ENCODE peak calls at places on chromosome 3, in seven cellular contexts. C is HCT116, A is K562, M is GM12878, K is H1, O is SK-N-SH, D is HepG2. S is an unnamed sample.

GRCh38 chr3:70064194-70064787 is 64.8 kb downstream of the SAMMSON start:
- DNase-seq in C (peak; percentile 4), O (peak; percentile 8), A (peak; percentile 7), K (no peak), M (peak; percentile 1), D (peak; percentile 27), S (no peak)

GRCh38 chr3:24494616-24495333 is at the start of gene THRB:
- DNase-seq in C (peak; percentile 27), A (peak; percentile 77), M (no peak), O (peak; percentile 89), D (peak; percentile 56), K (peak; percentile 82), S (peak; percentile 84)

GRCh38 chr3:32603064-32603463 is 32.4 kb upstream of the DYNC1LI1 start:
- DNase-seq in A (no peak), C (no peak), D (no peak), M (no peak), O (no peak), K (no peak), S (no peak)

GRCh38 chr3:37862712-37863551 is 1.3 kb downstream of the CTDSPL start:
- DNase-seq in C (no peak), A (no peak), M (no peak), O (no peak), D (peak; percentile 66), K (peak; percentile 49), S (no peak)

GRCh38 chr3:110533089-110533488 is 538.5 kb upstream of the NECTIN3 start:
- DNase-seq in A (no peak), M (no peak), K (no peak), D (peak; percentile 2), O (no peak), C (no peak), S (no peak)

GRCh38 chr3:36166477-36166876 is 213.8 kb upstream of the STAC start:
- DNase-seq in A (no peak), M (no peak), O (no peak), K (no peak), C (peak; percentile 15), D (no peak), S (no peak)

GRCh38 chr3:7962244-7962643 is 539.4 kb upstream of the LMCD1 start:
- DNase-seq in C (no peak), A (no peak), D (no peak), M (no peak), O (no peak), K (no peak), S (no peak)

GRCh38 chr3:170277833-170278586 is 55.8 kb downstream of the PRKCI start:
- DNase-seq in O (no peak), M (no peak), K (no peak), C (no peak), D (no peak), A (no peak), S (no peak)

GRCh38 chr3:184336484-184337230 is 743 bp upstream of the FAM131A start:
- DNase-seq in M (no peak), O (peak; percentile 67), A (no peak), C (no peak), K (peak; percentile 54), D (peak; percentile 62), S (peak; percentile 77)

GRCh38 chr3:195102609-195103467 is 168.1 kb downstream of the XXYLT1 start:
- DNase-seq in M (no peak), A (no peak), C (peak; percentile 61), D (no peak), K (no peak), O (no peak), S (no peak)

GRCh38 chr3:186985713-186986364 is 55.5 kb downstream of the ST6GAL1 start:
- DNase-seq in A (no peak), D (no peak), M (peak; percentile 56), O (no peak), K (no peak), C (no peak), S (no peak)

GRCh38 chr3:118943597-118943996 is 91.0 kb downstream of the IGSF11 start:
- DNase-seq in D (no peak), K (no peak), O (peak; percentile 13), M (no peak), C (no peak), A (peak; percentile 29), S (no peak)

GRCh38 chr3:25474000-25474399 is 45.9 kb downstream of the RARB start:
- DNase-seq in O (no peak), A (no peak), C (no peak), K (no peak), M (no peak), D (no peak), S (no peak)

GRCh38 chr3:28586325-28586724 is 237.7 kb upstream of the AZI2 start:
- DNase-seq in C (no peak), O (no peak), M (no peak), K (no peak), D (no peak), A (no peak), S (no peak)

GRCh38 chr3:141271279-141272033 is 39.8 kb downstream of the PXYLP1 start:
- DNase-seq in D (peak; percentile 52), K (no peak), M (no peak), C (no peak), O (no peak), A (no peak), S (no peak)

GRCh38 chr3:111903067-111903511 is 44.0 kb downstream of the PHLDB2 start:
- DNase-seq in O (no peak), D (no peak), A (no peak), C (peak; percentile 98), K (no peak), M (no peak), S (no peak)

GRCh38 chr3:40741729-40742128 is 217.0 kb downstream of the ZNF621 start:
- DNase-seq in A (no peak), C (no peak), O (no peak), M (no peak), D (no peak), K (no peak), S (no peak)

GRCh38 chr3:181313379-181313778 is 323.8 kb upstream of the DNAJC19 start:
- DNase-seq in A (no peak), D (no peak), M (no peak), O (no peak), C (no peak), K (no peak), S (no peak)

GRCh38 chr3:112308151-112308911 is 14.3 kb upstream of the SLC9C1 start:
- DNase-seq in D (no peak), K (no peak), C (no peak), O (peak; percentile 62), M (no peak), A (no peak), S (no peak)

GRCh38 chr3:161558256-161558655 is 61.6 kb downstream of the OTOL1 start:
- DNase-seq in O (no peak), K (no peak), A (no peak), C (no peak), M (no peak), D (no peak), S (no peak)

GRCh38 chr3:24185738-24186384 is 240.8 kb downstream of the NR1D2 start:
- DNase-seq in C (peak; percentile 69), D (peak; percentile 26), A (peak; percentile 92), M (no peak), O (peak; percentile 44), K (peak; percentile 65), S (peak; percentile 66)

GRCh38 chr3:167493240-167493639 is 19.4 kb upstream of the SERPINI2 start:
- DNase-seq in D (peak; percentile 22), C (peak; percentile 36), M (no peak), K (peak; percentile 65), A (no peak), O (peak; percentile 2), S (no peak)

GRCh38 chr3:86988986-86989385 is 2.0 kb downstream of the VGLL3 start:
- DNase-seq in M (no peak), D (no peak), C (no peak), A (no peak), O (no peak), K (no peak), S (no peak)
- TF ChIP-seq JUND in M (no peak), D (no peak), C (no peak), A (no peak), O (no peak), K (no peak), S (no peak)

DNA sequence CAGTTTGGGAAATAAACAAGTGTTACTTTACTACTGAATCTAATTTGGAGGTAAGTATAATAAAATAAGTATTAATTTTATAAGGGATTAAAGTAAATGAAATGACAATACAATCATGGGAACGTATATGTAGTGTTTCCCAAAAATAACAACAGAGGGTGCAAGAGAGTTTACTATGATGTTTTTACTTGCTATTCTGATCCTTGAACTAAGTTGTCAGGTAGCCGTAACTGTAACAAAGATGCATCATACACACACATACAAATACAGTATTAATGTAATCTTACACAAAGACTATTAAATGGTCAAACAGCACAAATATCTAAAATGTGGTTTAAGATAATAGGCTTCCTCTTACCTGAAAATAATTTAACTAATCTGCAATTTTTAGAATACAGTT is 311.4 kb downstream of the TBC1D5 start:
- DNase-seq in A (peak; percentile 25), C (peak; percentile 19), K (no peak), O (peak; percentile 38), D (peak; percentile 9), M (no peak), S (no peak)
- TF ChIP-seq JUND in A (no peak), C (no peak), K (no peak), O (no peak), D (no peak), M (no peak), S (no peak)

DNA sequence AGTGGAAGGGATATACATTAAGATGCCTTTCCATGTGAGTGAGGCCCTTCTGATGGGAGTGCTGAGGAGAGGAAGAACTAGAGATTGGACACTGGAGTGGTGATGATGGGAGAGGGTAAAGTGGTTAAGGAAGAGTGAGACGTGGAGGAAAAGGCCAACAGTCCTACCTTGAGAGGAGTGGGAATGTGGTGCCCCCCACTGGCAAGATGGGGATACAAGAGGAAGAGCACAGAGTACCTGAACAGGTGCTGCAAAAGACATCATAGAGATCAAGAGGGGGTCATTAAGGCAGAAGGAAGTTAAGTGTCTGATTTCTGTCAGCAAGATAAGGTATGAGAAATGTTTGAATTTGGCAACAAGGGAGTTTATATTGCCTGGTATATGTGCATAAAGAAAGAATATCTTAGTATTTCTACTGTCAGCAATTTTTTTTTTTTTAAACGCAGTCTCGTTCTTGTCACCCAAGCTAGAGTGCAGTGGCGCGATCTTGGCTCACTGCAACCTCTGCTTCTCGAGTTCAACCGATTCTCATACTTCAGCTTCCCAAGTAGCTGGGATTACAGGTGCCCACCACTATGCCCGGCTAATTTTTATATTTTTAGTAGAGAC is 34.0 kb downstream of the ARIH2 start:
- DNase-seq in O (peak; percentile 36), K (peak; percentile 79), A (peak; percentile 31), C (peak; percentile 41), M (no peak), D (peak; percentile 45), S (no peak)
- TF ChIP-seq JUND in O (no peak), K (no peak), A (no peak), C (no peak), M (no peak), D (no peak), S (no peak)

DNA sequence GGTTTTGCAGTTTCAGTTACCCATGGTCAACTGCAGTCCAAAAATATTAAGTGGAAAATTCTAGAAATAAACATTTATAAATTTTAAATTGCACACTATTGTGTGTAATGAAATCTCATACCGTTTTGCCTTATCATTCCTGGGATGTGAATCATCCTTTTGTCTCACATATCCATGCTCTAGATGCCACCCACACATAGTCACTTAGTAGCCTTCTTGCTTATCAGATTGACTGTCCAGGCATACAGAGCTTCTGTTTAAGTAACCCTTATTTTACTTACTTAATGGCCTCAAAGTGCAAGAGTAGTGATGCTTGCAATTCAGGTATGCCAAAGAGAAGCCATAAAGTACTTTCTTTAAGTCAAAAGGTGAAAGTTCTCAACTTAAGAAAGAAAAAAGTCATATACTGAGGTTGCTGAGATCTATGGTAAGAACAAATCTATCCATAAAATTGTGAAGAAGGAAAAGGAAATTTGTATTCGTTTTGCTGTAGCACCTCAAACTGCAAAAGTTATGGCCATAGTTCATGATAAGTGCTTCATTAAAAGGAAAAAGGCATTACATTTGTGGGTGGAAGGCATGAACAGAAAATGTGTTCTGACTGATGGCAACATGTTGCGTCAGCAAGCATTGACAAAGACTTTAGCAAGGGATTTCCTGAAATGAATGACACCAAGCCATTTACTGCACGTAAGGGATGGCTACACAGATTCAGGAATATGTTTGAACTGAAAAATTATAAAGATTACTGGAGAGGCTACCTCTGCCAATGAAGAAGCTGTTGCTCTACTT is 43.8 kb downstream of the SPATA16 start:
- DNase-seq in K (no peak), C (peak; percentile 10), A (no peak), D (no peak), M (no peak), O (no peak), S (no peak)
- TF ChIP-seq JUND in K (no peak), C (no peak), A (peak; percentile 78), D (no peak), M (no peak), O (no peak), S (no peak)